ENCODE peak calls at places on chromosomes 12 and 14, in four cellular contexts. S is sigmoid colon; W is HT-29; K is stimulated activated CD8-positive, alpha-beta memory T cell treated with anti-CD3 and anti-CD28 coated beads, Interleukin-7, amount 100 ng/mL, for 4 hours. B is an unnamed sample.

GRCh38 chr12:2341871-2342270 is 289.1 kb downstream of the CACNA1C start:
- DNase-seq in K (no peak), W (no peak), S (no peak), B (no peak)

GRCh38 chr12:38919191-38919590 is 13.8 kb upstream of the CPNE8 start:
- DNase-seq in S (no peak), W (no peak), K (no peak), B (no peak)

GRCh38 chr12:104669057-104669770 is 212.5 kb downstream of the CHST11 start:
- DNase-seq in K (no peak), W (peak; percentile 20), S (peak; percentile 91), B (no peak)

GRCh38 chr12:726281-727140 is 25.9 kb upstream of the WNK1 start:
- DNase-seq in W (no peak), K (no peak), S (no peak), B (no peak)

GRCh38 chr14:62691613-62692489 is 353.4 kb downstream of the KCNH5 start:
- DNase-seq in K (no peak), S (no peak), W (peak; percentile 80), B (peak; percentile 94)

GRCh38 chr14:60760648-60761364 is 26.2 kb downstream of the MNAT1 start:
- DNase-seq in K (no peak), W (peak; percentile 65), S (no peak), B (peak; percentile 72)

GRCh38 chr12:102769323-102769916 is 147.6 kb downstream of the PAH start:
- DNase-seq in S (peak; percentile 76), K (no peak), W (peak; percentile 59), B (peak; percentile 88)

GRCh38 chr14:78543433-78543832 is 373.3 kb downstream of the NRXN3 start:
- DNase-seq in S (no peak), W (no peak), K (no peak), B (no peak)

GRCh38 chr12:21800011-21800410 is 25.5 kb upstream of the KCNJ8 start:
- DNase-seq in W (no peak), K (no peak), S (no peak), B (peak; percentile 55)

GRCh38 chr12:52821826-52822660 is 8.1 kb upstream of the KRT4 start:
- DNase-seq in S (no peak), K (no peak), W (peak; percentile 65), B (no peak)